ENCODE peak calls at places on chromosome 18, in seven cellular contexts. F is GM13977, M is uterus, R is adrenal gland, Q is tibial artery, A is left ventricle myocardium inferior, D is tibial nerve. S is an unnamed sample.

GRCh38 chr18:69109686-69110085 is 291.0 kb upstream of the DOK6 start:
- DNase-seq in F (no peak), M (no peak), R (no peak), Q (no peak), A (no peak), D (no peak), S (no peak)

GRCh38 chr18:23805898-23806297 is 116.6 kb downstream of the LAMA3 start:
- DNase-seq in F (no peak), M (no peak), R (no peak), Q (no peak), A (no peak), D (no peak), S (no peak)

GRCh38 chr18:35625232-35625631 is 43.7 kb downstream of the GALNT1 start:
- DNase-seq in F (no peak), M (no peak), R (no peak), Q (no peak), A (no peak), D (no peak), S (no peak)

GRCh38 chr18:55144226-55144625 is 185.0 kb upstream of the CCDC68 start:
- DNase-seq in F (no peak), M (no peak), R (no peak), Q (no peak), A (no peak), D (no peak), S (no peak)

GRCh38 chr18:47898055-47898454 is 32.4 kb downstream of the SMAD2 start:
- DNase-seq in F (no peak), M (no peak), R (no peak), Q (no peak), A (no peak), D (no peak), S (no peak)

GRCh38 chr18:56168049-56168781 is 470.2 kb downstream of the TXNL1 start:
- DNase-seq in F (no peak), M (no peak), R (peak), Q (no peak), A (no peak), D (no peak), S (no peak)

GRCh38 chr18:59085797-59086196 is 53.9 kb upstream of the SEC11C start:
- DNase-seq in F (no peak), M (no peak), R (no peak), Q (no peak), A (no peak), D (no peak), S (no peak)

GRCh38 chr18:58046794-58047555 is 2.9 kb downstream of the NEDD4L start:
- DNase-seq in F (no peak), M (no peak), R (no peak), Q (no peak), A (no peak), D (no peak), S (peak)

GRCh38 chr18:57744211-57744694 is 58.9 kb downstream of the ATP8B1 start:
- DNase-seq in F (no peak), M (no peak), R (no peak), Q (no peak), A (no peak), D (no peak), S (no peak)

GRCh38 chr18:54671291-54671881 is 80.3 kb downstream of the DYNAP start:
- DNase-seq in F (peak), M (no peak), R (no peak), Q (no peak), A (no peak), D (no peak), S (no peak)

GRCh38 chr18:32081881-32082280 is 9.8 kb upstream of the RNF138 start:
- DNase-seq in F (no peak), M (no peak), R (no peak), Q (no peak), A (no peak), D (no peak), S (no peak)

GRCh38 chr18:14086459-14087231 is 45.6 kb downstream of the ZNF519 start:
- DNase-seq in F (peak), M (no peak), R (peak), Q (no peak), A (no peak), D (no peak), S (peak)

GRCh38 chr18:44679056-44679911 is 1.4 kb upstream of the SETBP1 start:
- DNase-seq in F (peak), M (peak), R (peak), Q (peak), A (peak), D (peak), S (peak)

GRCh38 chr18:77267957-77268356 is 18.3 kb downstream of the GALR1 start:
- DNase-seq in F (no peak), M (no peak), R (no peak), Q (no peak), A (no peak), D (no peak), S (no peak)

GRCh38 chr18:38009335-38009734 is 443.7 kb upstream of the CELF4 start:
- DNase-seq in F (no peak), M (no peak), R (no peak), Q (no peak), A (no peak), D (no peak), S (no peak)

GRCh38 chr18:23650963-23651927 is 11.5 kb downstream of the ANKRD29 start:
- DNase-seq in F (no peak), M (peak), R (peak), Q (no peak), A (no peak), D (no peak), S (no peak)

GRCh38 chr18:478679-479078 is 21.8 kb downstream of the COLEC12 start:
- DNase-seq in F (no peak), M (no peak), R (no peak), Q (no peak), A (no peak), D (no peak), S (no peak)

GRCh38 chr18:40058811-40059570 is 1896.0 kb upstream of the PIK3C3 start:
- DNase-seq in F (no peak), M (no peak), R (no peak), Q (no peak), A (no peak), D (no peak), S (no peak)

GRCh38 chr18:4639628-4640310 is 184.7 kb upstream of the DLGAP1 start:
- DNase-seq in F (peak), M (no peak), R (no peak), Q (no peak), A (no peak), D (no peak), S (no peak)

GRCh38 chr18:9519431-9519830 is 44.1 kb downstream of the RALBP1 start:
- DNase-seq in F (no peak), M (no peak), R (no peak), Q (no peak), A (no peak), D (no peak), S (no peak)

GRCh38 chr18:335741-336140 is 67.9 kb upstream of the THOC1 start:
- DNase-seq in F (no peak), M (no peak), R (no peak), Q (no peak), A (no peak), D (no peak), S (no peak)

GRCh38 chr18:76496200-76496890 is 1.3 kb upstream of the ZNF516 start:
- DNase-seq in F (no peak), M (peak), R (peak), Q (no peak), A (peak), D (peak), S (peak)

GRCh38 chr18:7117390-7118355 is at the start of gene LAMA1:
- DNase-seq in F (no peak), M (no peak), R (no peak), Q (no peak), A (no peak), D (no peak), S (peak)

GRCh38 chr18:34978953-34979608 is 62.1 kb upstream of the MAPRE2 start:
- DNase-seq in F (peak), M (peak), R (peak), Q (peak), A (peak), D (no peak), S (peak)

GRCh38 chr18:28875059-28875458 is 698.1 kb upstream of the CDH2 start:
- DNase-seq in F (no peak), M (no peak), R (no peak), Q (no peak), A (no peak), D (no peak), S (no peak)

GRCh38 chr18:43034683-43035500 is 80.6 kb downstream of the RIT2 start:
- DNase-seq in F (no peak), M (no peak), R (no peak), Q (no peak), A (no peak), D (no peak), S (no peak)

GRCh38 chr18:54280206-54280550 is 10.9 kb downstream of the POLI start:
- DNase-seq in F (no peak), M (no peak), R (no peak), Q (no peak), A (no peak), D (no peak), S (no peak)

GRCh38 chr18:21004721-21005120 is 106.9 kb downstream of the ROCK1 start:
- DNase-seq in F (no peak), M (peak), R (peak), Q (no peak), A (no peak), D (no peak), S (no peak)

GRCh38 chr18:62659698-62660097 is 55.6 kb upstream of the PHLPP1 start:
- DNase-seq in F (no peak), M (no peak), R (no peak), Q (no peak), A (no peak), D (no peak), S (no peak)
- TF ChIP-seq CTCF in F (no peak), M (no peak), R (no peak), Q (no peak), A (no peak), D (no peak), S (no peak)

GRCh38 chr18:12883003-12883683 is 894 bp downstream of the PTPN2 start:
- DNase-seq in F (no peak), M (no peak), R (no peak), Q (no peak), A (no peak), D (no peak), S (peak)

GRCh38 chr18:12884521-12885323 is 685 bp upstream of the PTPN2 start:
- DNase-seq in F (no peak), M (no peak), R (no peak), Q (no peak), A (no peak), D (no peak), S (no peak)

GRCh38 chr18:12883684-12884520 is at the start of gene PTPN2:
- DNase-seq in F (peak), M (peak), R (peak), Q (peak), A (peak), D (peak), S (peak)

GRCh38 chr18:12885500-12885899 is 1.5 kb upstream of the PTPN2 start:
- DNase-seq in F (no peak), M (no peak), R (no peak), Q (no peak), A (no peak), D (no peak), S (no peak)

DNA sequence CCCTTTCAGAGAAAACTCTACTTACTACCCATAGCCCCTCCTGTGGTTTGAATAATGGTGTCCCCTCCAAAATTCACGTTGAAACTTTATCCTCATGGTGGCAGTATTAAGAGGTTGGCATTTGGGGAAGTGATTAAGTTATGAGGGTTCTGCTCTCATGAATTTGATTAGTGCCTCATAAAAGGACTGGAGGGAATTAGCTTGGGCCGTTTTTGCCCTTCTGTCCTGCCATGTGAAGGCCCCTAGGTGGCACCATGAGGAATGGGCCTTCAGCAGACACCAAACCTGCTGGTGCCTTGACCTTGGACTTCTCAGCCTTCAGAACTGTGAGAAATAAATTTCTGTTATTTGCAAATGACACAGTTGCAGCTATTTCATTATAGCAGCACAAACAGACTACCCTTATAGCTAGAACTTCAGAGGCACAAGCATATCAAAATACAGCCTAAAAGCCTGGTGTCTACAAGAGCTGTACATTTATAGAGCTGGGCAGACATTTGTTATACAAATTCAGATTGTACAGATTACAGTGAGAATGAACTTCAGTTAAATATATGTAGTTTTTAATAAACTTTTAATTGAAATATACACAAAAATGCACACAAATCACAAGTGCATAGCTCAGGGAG is 2.6 kb upstream of the PTPN2 start:
- DNase-seq in F (no peak), M (no peak), R (no peak), Q (no peak), A (no peak), D (no peak), S (no peak)
- TF ChIP-seq CTCF in F (peak), M (no peak), R (peak), Q (no peak), A (peak), D (no peak), S (peak)

GRCh38 chr18:74459877-74460276 is 2.8 kb upstream of the DIPK1C start:
- DNase-seq in F (no peak), M (no peak), R (no peak), Q (no peak), A (no peak), D (no peak), S (no peak)
- TF ChIP-seq CTCF in F (no peak), M (no peak), R (no peak), Q (no peak), A (peak), D (no peak), S (peak)

GRCh38 chr18:3015851-3016250 is 2.9 kb upstream of the LPIN2 start:
- DNase-seq in F (no peak), M (no peak), R (no peak), Q (no peak), A (no peak), D (no peak), S (no peak)

GRCh38 chr18:3014501-3015202 is 1.7 kb upstream of the LPIN2 start:
- DNase-seq in F (no peak), M (no peak), R (no peak), Q (no peak), A (no peak), D (no peak), S (no peak)

GRCh38 chr18:3012306-3012919 is 531 bp downstream of the LPIN2 start:
- DNase-seq in F (no peak), M (peak), R (peak), Q (peak), A (peak), D (peak), S (peak)

GRCh38 chr18:3015203-3015590 is 2.3 kb upstream of the LPIN2 start:
- DNase-seq in F (no peak), M (peak), R (peak), Q (no peak), A (no peak), D (no peak), S (no peak)

GRCh38 chr18:3012920-3013810 is at the start of gene LPIN2:
- DNase-seq in F (peak), M (peak), R (peak), Q (peak), A (peak), D (peak), S (peak)
- TF ChIP-seq CTCF in F (no peak), M (no peak), R (no peak), Q (no peak), A (no peak), D (no peak), S (no peak)